ENCODE peak calls at places on chromosome 13, in four cellular contexts. B is psoas muscle, D is hepatic stellate cell, Z is WTC11. M is an unnamed sample.
A peak's percentile ranks its signal among the peaks of the same experiment; 100 is the strongest.

GRCh38 chr13:91722267-91722884 is 324.0 kb downstream of the GPC5 start:
- DNase-seq in D (peak; percentile 3), B (no peak), Z (no peak), M (no peak)

GRCh38 chr13:109235901-109236300 is 550.5 kb downstream of the IRS2 start:
- DNase-seq in B (no peak), D (no peak), Z (no peak), M (no peak)

GRCh38 chr13:27969073-27969865 is at the start of gene CDX2:
- DNase-seq in B (no peak), Z (peak; percentile 52), D (no peak), M (no peak)

GRCh38 chr13:40251343-40252032 is 415.0 kb downstream of the FOXO1 start:
- DNase-seq in Z (no peak), D (no peak), B (no peak), M (no peak)

GRCh38 chr13:25978961-25979360 is 72.9 kb downstream of the SHISA2 start:
- DNase-seq in Z (no peak), D (no peak), B (no peak), M (no peak)

GRCh38 chr13:75432811-75433244 is 49.1 kb downstream of the TBC1D4 start:
- DNase-seq in Z (no peak), D (no peak), B (no peak), M (no peak)

GRCh38 chr13:30585748-30586262 is 31.9 kb upstream of the USPL1 start:
- DNase-seq in Z (no peak), B (no peak), D (no peak), M (no peak)

GRCh38 chr13:67119481-67119883 is 110.7 kb downstream of the PCDH9 start:
- DNase-seq in D (peak; percentile 47), Z (no peak), B (no peak), M (no peak)

GRCh38 chr13:35923347-35923746 is 207.8 kb downstream of the DCLK1 start:
- DNase-seq in Z (no peak), B (no peak), D (peak; percentile 44), M (no peak)

GRCh38 chr13:79912403-79912802 is 428.5 kb downstream of the SPRY2 start:
- DNase-seq in Z (no peak), B (no peak), D (no peak), M (no peak)

GRCh38 chr13:22505489-22505888 is 675.3 kb upstream of the SGCG start:
- DNase-seq in D (no peak), Z (no peak), B (no peak), M (no peak)

GRCh38 chr13:112204881-112205327 is 138.0 kb downstream of the SOX1 start:
- DNase-seq in Z (peak; percentile 72), D (no peak), B (no peak), M (no peak)

GRCh38 chr13:35468195-35468594 is 8.3 kb downstream of the MAB21L1 start:
- DNase-seq in Z (no peak), B (no peak), D (no peak), M (no peak)

GRCh38 chr13:39682788-39683187 is 27.3 kb downstream of the COG6 start:
- DNase-seq in Z (no peak), B (no peak), D (no peak), M (no peak)

GRCh38 chr13:29005035-29005434 is 184.9 kb downstream of the MTUS2 start:
- DNase-seq in Z (no peak), B (no peak), D (no peak), M (no peak)

GRCh38 chr13:50635504-50635903 is 208.0 kb downstream of the DLEU7 start:
- DNase-seq in B (no peak), D (no peak), Z (no peak), M (no peak)

GRCh38 chr13:25827986-25828385 is 223.8 kb downstream of the SHISA2 start:
- DNase-seq in B (no peak), D (no peak), Z (no peak), M (no peak)

GRCh38 chr13:40341086-40341471 is 325.4 kb downstream of the FOXO1 start:
- DNase-seq in D (no peak), Z (no peak), B (no peak), M (no peak)

GRCh38 chr13:60397693-60398437 is 845 bp downstream of the TDRD3 start:
- DNase-seq in B (peak; percentile 80), Z (peak; percentile 79), D (peak; percentile 53), M (peak; percentile 33)

GRCh38 chr13:18944501-18945068 is 237.0 kb downstream of the TUBA3C start:
- DNase-seq in B (no peak), Z (no peak), D (no peak), M (no peak)

GRCh38 chr13:77980592-77980991 is 62.0 kb upstream of the EDNRB start:
- DNase-seq in D (no peak), Z (no peak), B (no peak), M (no peak)

GRCh38 chr13:110616103-110617101 is 1.1 kb downstream of the NAXD start:
- DNase-seq in D (peak; percentile 73), B (peak; percentile 72), Z (peak; percentile 31), M (no peak)